ENCODE peak calls at places on chromosomes 1 and 21, in six cellular contexts. W, G, N, Q, E and X are unnamed samples.

GRCh38 chr1:54965624-54966340 is 14.6 kb upstream of the TMEM61 start:
- DNase-seq in W (peak), G (peak), N (peak), Q (no peak), E (peak), X (peak)

GRCh38 chr1:177181631-177182291 is 11.0 kb downstream of the BRINP2 start:
- DNase-seq in W (peak), G (peak), N (peak), Q (peak), E (peak), X (peak)

GRCh38 chr1:217734973-217735372 is 103.8 kb downstream of the SPATA17 start:
- DNase-seq in W (no peak), G (peak), N (no peak), Q (no peak), E (no peak), X (peak)

GRCh38 chr1:31483012-31483946 is 70.3 kb downstream of the SERINC2 start:
- DNase-seq in W (peak), G (peak), N (no peak), Q (no peak), E (peak), X (peak)

GRCh38 chr1:23793861-23794731 is 3.2 kb downstream of the LYPLA2 start:
- DNase-seq in W (peak), G (no peak), N (peak), Q (no peak), E (no peak), X (no peak)

GRCh38 chr1:214455971-214456867 is 95.2 kb downstream of the PTPN14 start:
- DNase-seq in W (no peak), G (no peak), N (no peak), Q (no peak), E (no peak), X (peak)

GRCh38 chr1:221100196-221100950 is 221.1 kb downstream of the HLX start:
- DNase-seq in W (no peak), G (peak), N (no peak), Q (no peak), E (peak), X (no peak)

GRCh38 chr1:145997156-145998023 is 1.0 kb upstream of the TXNIP start:
- DNase-seq in W (peak), G (peak), N (peak), Q (no peak), E (no peak), X (no peak)

GRCh38 chr1:212485218-212485609 is 52.5 kb downstream of the NENF start:
- DNase-seq in W (no peak), G (no peak), N (no peak), Q (no peak), E (no peak), X (no peak)

GRCh38 chr1:19765623-19766022 is 34.1 kb downstream of the TMCO4 start:
- DNase-seq in W (no peak), G (peak), N (no peak), Q (no peak), E (peak), X (peak)

GRCh38 chr21:26710155-26710554 is 135.1 kb downstream of the ADAMTS1 start:
- DNase-seq in W (no peak), G (no peak), N (no peak), Q (no peak), E (no peak), X (no peak)

GRCh38 chr1:230987446-230987845 is 8.6 kb downstream of the ARV1 start:
- DNase-seq in W (no peak), G (no peak), N (no peak), Q (no peak), E (no peak), X (no peak)

GRCh38 chr1:84749427-84749826 is 59.2 kb upstream of the SSX2IP start:
- DNase-seq in W (no peak), G (no peak), N (no peak), Q (no peak), E (no peak), X (peak)
- H3K4me3 ChIP-seq in W (no peak), G (no peak), N (no peak), Q (no peak), E (no peak), X (no peak)

DNA sequence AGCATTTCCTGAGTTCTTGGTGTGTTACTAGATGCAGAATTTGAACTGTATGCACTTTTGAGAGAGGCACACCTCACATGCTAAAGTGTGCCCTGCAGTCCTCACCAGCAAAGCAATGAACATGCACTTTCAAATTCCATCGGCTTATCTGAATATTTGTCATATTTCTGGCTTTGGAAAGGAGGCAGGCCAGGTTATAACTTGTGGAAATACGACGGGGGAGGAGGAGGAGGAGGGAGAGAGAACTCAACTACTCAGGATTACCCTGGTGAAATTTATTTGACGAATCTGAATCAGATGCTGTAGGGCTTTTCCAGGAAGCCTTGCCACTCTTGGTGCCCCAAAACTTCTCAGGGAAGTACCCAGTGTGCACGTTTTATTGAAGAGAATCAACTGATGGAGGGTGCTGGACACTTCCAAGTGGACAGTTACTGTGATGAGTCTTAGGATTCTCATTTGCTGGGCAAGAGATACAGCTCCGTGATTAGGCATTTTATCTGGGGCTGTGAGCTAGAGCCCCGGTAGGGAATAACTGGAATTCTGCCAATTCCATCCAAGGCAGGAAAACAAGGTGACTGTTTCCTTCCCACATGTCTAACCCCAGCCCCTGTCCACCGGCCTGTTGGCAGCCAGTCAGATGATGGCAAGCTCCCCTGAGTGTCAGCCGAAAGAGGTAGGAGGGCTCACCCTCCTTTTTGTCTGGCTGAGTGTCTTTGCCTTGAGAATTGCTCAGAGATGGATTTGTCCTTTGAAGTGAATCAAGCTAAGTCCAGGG is 3.8 kb downstream of the PDPN start:
- DNase-seq in W (no peak), G (no peak), N (no peak), Q (no peak), E (peak), X (peak)
- H3K4me3 ChIP-seq in W (no peak), G (no peak), N (no peak), Q (no peak), E (no peak), X (no peak)

DNA sequence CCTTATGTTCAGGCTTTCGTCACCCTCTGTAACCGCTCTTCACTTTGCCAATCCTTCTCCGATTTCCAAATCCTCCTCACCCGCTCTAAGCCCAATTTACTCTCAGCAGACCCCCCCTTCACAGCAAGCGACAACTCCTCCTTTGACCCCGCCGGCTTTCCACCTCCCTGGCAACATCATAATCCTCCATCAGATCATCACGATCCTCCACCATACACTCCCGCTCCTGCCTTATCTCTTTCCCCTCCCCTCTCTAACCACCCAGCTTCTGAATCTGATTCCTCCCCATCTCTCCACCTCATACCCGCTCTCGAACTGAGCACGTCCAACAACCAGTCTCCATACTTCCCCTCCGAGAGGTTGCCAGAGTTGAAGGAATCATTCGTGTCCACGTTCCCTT is 7.5 kb upstream of the EVA1B start:
- DNase-seq in W (no peak), G (no peak), N (no peak), Q (no peak), E (no peak), X (no peak)
- H3K4me3 ChIP-seq in W (no peak), G (no peak), N (no peak), Q (no peak), E (no peak), X (no peak)

DNA sequence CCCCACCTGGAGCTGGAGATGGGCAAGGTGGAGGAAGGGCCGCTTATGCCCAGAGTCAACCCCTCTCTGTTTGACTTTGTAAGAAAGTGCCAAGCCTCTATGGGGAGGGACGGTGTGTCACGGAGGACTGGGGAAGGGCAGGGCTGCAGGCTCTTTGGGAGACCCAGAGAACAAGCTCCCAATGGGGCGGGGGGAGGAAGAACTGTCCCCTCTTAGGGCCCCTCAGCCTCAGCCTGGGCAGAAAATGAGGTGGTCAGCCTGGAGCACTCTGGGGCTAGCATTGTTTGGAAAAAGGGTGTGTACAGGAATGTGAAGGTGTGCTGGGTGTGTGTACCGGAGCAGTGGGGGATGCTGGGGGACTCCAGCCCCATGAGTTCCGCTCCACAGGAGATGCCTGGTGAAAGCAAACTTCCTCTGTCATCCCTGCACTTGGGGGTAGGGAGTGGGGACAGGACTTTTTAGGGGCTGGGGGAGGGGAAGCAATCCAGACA is 1.2 kb upstream of the INAVA start:
- DNase-seq in W (no peak), G (no peak), N (no peak), Q (no peak), E (no peak), X (peak)
- H3K4me3 ChIP-seq in W (no peak), G (no peak), N (no peak), Q (peak), E (no peak), X (no peak)

GRCh38 chr21:39350094-39351006 is 1.5 kb upstream of the HMGN1 start:
- DNase-seq in W (no peak), G (peak), N (no peak), Q (no peak), E (peak), X (no peak)
- H3K4me3 ChIP-seq in W (peak), G (peak), N (peak), Q (peak), E (peak), X (peak)

GRCh38 chr1:2192031-2192995 is 2.3 kb downstream of the FAAP20 start:
- DNase-seq in W (peak), G (peak), N (peak), Q (no peak), E (peak), X (no peak)
- H3K4me3 ChIP-seq in W (no peak), G (no peak), N (no peak), Q (no peak), E (no peak), X (no peak)

GRCh38 chr1:41394918-41395598 is 33.8 kb downstream of the FOXO6 start:
- DNase-seq in W (peak), G (no peak), N (no peak), Q (peak), E (peak), X (peak)
- H3K4me3 ChIP-seq in W (no peak), G (no peak), N (no peak), Q (no peak), E (no peak), X (no peak)

DNA sequence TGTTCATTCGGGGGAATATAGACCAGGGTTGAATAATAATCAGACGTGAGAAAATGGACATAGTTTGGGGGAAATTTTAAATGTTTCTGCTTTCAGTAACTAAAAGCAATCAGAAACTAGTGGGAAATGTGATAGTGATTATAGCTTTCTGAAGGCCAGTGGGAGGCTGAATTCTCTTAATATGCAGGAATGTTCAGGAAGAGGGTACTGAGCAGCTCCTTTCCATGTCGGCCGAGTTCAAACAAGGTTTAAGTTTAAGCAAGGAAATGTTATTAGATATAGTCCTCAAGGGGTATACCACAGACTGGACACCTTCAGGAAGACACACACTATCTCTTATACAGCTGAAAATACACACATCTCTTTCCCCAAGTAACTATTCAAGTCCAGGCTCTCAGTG is 105.5 kb downstream of the HHAT start:
- DNase-seq in W (no peak), G (no peak), N (no peak), Q (no peak), E (no peak), X (no peak)
- H3K4me3 ChIP-seq in W (no peak), G (no peak), N (no peak), Q (no peak), E (no peak), X (no peak)